ENCODE peak calls at places on chromosomes 7 and 10, in four cellular contexts. One of them, this sample, is unnamed. For H3K4me1, the result is how much of the 10 kb centered on the place peaks cover.

GRCh38 chr10:6194291-6194690 is 8.4 kb upstream of the PFKFB3 start:
- DNase-seq in mesenchymal stem cell: no peak
- DNase-seq in right cardiac atrium: no peak
- DNase-seq in sigmoid colon: no peak
- DNase-seq in this sample: no peak

GRCh38 chr7:111050885-111051416 is 40.0 kb upstream of the LRRN3 start:
- DNase-seq in right cardiac atrium: no peak
- DNase-seq in mesenchymal stem cell: peak
- DNase-seq in sigmoid colon: no peak
- DNase-seq in this sample: no peak

GRCh38 chr10:102647433-102648268 is 3.4 kb downstream of the TRIM8 start:
- DNase-seq in mesenchymal stem cell: no peak
- DNase-seq in sigmoid colon: no peak
- DNase-seq in right cardiac atrium: peak
- DNase-seq in this sample: no peak

GRCh38 chr7:46583606-46584005 is 662.5 kb upstream of the IGFBP3 start:
- DNase-seq in right cardiac atrium: no peak
- DNase-seq in sigmoid colon: no peak
- DNase-seq in mesenchymal stem cell: peak
- DNase-seq in this sample: no peak

GRCh38 chr10:80539421-80539999 is 1.8 kb downstream of the SH2D4B start:
- DNase-seq in mesenchymal stem cell: no peak
- DNase-seq in sigmoid colon: peak
- DNase-seq in right cardiac atrium: no peak
- DNase-seq in this sample: no peak

GRCh38 chr10:95209509-95210127 is 15.6 kb downstream of the ACSM6 start:
- DNase-seq in mesenchymal stem cell: no peak
- DNase-seq in sigmoid colon: no peak
- DNase-seq in right cardiac atrium: no peak
- DNase-seq in this sample: no peak

GRCh38 chr7:54542920-54543539 is 855 bp downstream of the VSTM2A start:
- DNase-seq in mesenchymal stem cell: peak
- DNase-seq in sigmoid colon: no peak
- DNase-seq in right cardiac atrium: no peak
- DNase-seq in this sample: no peak

GRCh38 chr10:34967411-34967880 is 122.7 kb downstream of the CUL2 start:
- DNase-seq in sigmoid colon: no peak
- DNase-seq in right cardiac atrium: peak
- DNase-seq in mesenchymal stem cell: no peak
- DNase-seq in this sample: no peak

GRCh38 chr7:21938463-21938862 is 7.2 kb downstream of the CDCA7L start:
- DNase-seq in right cardiac atrium: no peak
- DNase-seq in sigmoid colon: no peak
- DNase-seq in mesenchymal stem cell: peak
- DNase-seq in this sample: no peak

GRCh38 chr10:49157229-49157628 is 23.4 kb upstream of the FAM170B start:
- DNase-seq in sigmoid colon: no peak
- DNase-seq in right cardiac atrium: no peak
- DNase-seq in mesenchymal stem cell: no peak
- DNase-seq in this sample: no peak

GRCh38 chr10:49605177-49605938 is 4.8 kb upstream of the SLC18A3 start:
- DNase-seq in mesenchymal stem cell: no peak
- DNase-seq in sigmoid colon: no peak
- DNase-seq in right cardiac atrium: no peak
- DNase-seq in this sample: no peak

GRCh38 chr10:62760401-62760800 is 44.1 kb upstream of the ADO start:
- DNase-seq in sigmoid colon: no peak
- DNase-seq in right cardiac atrium: peak
- DNase-seq in mesenchymal stem cell: no peak
- DNase-seq in this sample: no peak

GRCh38 chr10:49090696-49091338 is 24.5 kb downstream of the VSTM4 start:
- DNase-seq in mesenchymal stem cell: no peak
- DNase-seq in right cardiac atrium: no peak
- DNase-seq in sigmoid colon: no peak
- DNase-seq in this sample: no peak

GRCh38 chr7:117666019-117666418 is 186.2 kb downstream of the CFTR start:
- DNase-seq in mesenchymal stem cell: peak
- DNase-seq in sigmoid colon: no peak
- DNase-seq in right cardiac atrium: no peak
- DNase-seq in this sample: no peak

GRCh38 chr10:118840071-118840775 is 85.5 kb upstream of the CACUL1 start:
- DNase-seq in right cardiac atrium: no peak
- DNase-seq in mesenchymal stem cell: no peak
- DNase-seq in sigmoid colon: no peak
- DNase-seq in this sample: no peak

GRCh38 chr7:1970895-1971294 is 261.9 kb downstream of the MAD1L1 start:
- DNase-seq in sigmoid colon: no peak
- DNase-seq in right cardiac atrium: no peak
- DNase-seq in mesenchymal stem cell: no peak
- DNase-seq in this sample: no peak

GRCh38 chr10:132395704-132396494 is 1.1 kb upstream of the PWWP2B start:
- DNase-seq in mesenchymal stem cell: peak
- DNase-seq in right cardiac atrium: peak
- DNase-seq in sigmoid colon: peak
- DNase-seq in this sample: no peak

GRCh38 chr7:1767524-1767923 is 97.4 kb downstream of the ELFN1 start:
- DNase-seq in right cardiac atrium: no peak
- DNase-seq in mesenchymal stem cell: no peak
- DNase-seq in sigmoid colon: no peak
- DNase-seq in this sample: no peak

GRCh38 chr10:35058134-35058533 is 32.0 kb downstream of the CUL2 start:
- DNase-seq in right cardiac atrium: no peak
- DNase-seq in sigmoid colon: no peak
- DNase-seq in mesenchymal stem cell: peak
- DNase-seq in this sample: no peak

GRCh38 chr7:43585521-43585920 is 2.6 kb downstream of the STK17A start:
- DNase-seq in right cardiac atrium: no peak
- DNase-seq in mesenchymal stem cell: peak
- DNase-seq in sigmoid colon: no peak
- DNase-seq in this sample: no peak

GRCh38 chr10:128147669-128148068 is 21.4 kb upstream of the MKI67 start:
- DNase-seq in sigmoid colon: no peak
- DNase-seq in mesenchymal stem cell: peak
- DNase-seq in right cardiac atrium: no peak
- DNase-seq in this sample: no peak

GRCh38 chr10:128859738-128860386 is 607.2 kb upstream of the MGMT start:
- DNase-seq in sigmoid colon: no peak
- DNase-seq in mesenchymal stem cell: no peak
- DNase-seq in right cardiac atrium: no peak
- DNase-seq in this sample: peak

GRCh38 chr10:88953662-88954061 is 1.1 kb upstream of the ACTA2 start:
- DNase-seq in mesenchymal stem cell: no peak
- DNase-seq in sigmoid colon: no peak
- DNase-seq in right cardiac atrium: no peak
- DNase-seq in this sample: no peak
- H3K4me1 ChIP-seq in mesenchymal stem cell: under half
- H3K4me1 ChIP-seq in sigmoid colon: under half
- H3K4me1 ChIP-seq in right cardiac atrium: under half
- H3K4me1 ChIP-seq in this sample: under half

GRCh38 chr10:78438907-78439809 is 405.5 kb downstream of the RPS24 start:
- DNase-seq in sigmoid colon: peak
- DNase-seq in mesenchymal stem cell: no peak
- DNase-seq in right cardiac atrium: no peak
- DNase-seq in this sample: no peak
- H3K27ac ChIP-seq in sigmoid colon: no peak
- H3K27ac ChIP-seq in mesenchymal stem cell: no peak
- H3K27ac ChIP-seq in right cardiac atrium: no peak
- H3K27ac ChIP-seq in this sample: no peak

DNA sequence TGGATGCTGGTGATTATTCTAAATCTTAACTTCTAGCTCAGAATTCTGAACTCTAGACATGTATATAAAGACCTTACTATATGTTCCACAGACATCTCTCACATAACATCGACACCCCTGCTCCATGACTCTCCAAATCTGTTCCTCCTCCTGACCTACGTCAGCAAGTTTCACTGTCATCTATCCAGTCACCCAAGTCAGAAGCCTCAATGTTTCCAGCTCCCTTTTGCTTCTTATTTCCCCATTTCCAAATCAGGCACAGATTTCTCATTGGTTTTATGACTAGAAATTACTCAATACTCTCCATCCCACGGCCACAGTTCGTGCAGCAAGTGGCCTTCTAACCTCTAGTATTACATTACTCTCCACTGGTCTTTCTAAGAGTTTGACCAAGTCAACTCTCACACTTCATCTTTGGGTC is 28.5 kb downstream of the EPC1 start:
- DNase-seq in mesenchymal stem cell: no peak
- DNase-seq in sigmoid colon: no peak
- DNase-seq in right cardiac atrium: no peak
- DNase-seq in this sample: no peak
- H3K4me1 ChIP-seq in mesenchymal stem cell: under half
- H3K4me1 ChIP-seq in sigmoid colon: half or more
- H3K4me1 ChIP-seq in right cardiac atrium: under half
- H3K4me1 ChIP-seq in this sample: half or more

DNA sequence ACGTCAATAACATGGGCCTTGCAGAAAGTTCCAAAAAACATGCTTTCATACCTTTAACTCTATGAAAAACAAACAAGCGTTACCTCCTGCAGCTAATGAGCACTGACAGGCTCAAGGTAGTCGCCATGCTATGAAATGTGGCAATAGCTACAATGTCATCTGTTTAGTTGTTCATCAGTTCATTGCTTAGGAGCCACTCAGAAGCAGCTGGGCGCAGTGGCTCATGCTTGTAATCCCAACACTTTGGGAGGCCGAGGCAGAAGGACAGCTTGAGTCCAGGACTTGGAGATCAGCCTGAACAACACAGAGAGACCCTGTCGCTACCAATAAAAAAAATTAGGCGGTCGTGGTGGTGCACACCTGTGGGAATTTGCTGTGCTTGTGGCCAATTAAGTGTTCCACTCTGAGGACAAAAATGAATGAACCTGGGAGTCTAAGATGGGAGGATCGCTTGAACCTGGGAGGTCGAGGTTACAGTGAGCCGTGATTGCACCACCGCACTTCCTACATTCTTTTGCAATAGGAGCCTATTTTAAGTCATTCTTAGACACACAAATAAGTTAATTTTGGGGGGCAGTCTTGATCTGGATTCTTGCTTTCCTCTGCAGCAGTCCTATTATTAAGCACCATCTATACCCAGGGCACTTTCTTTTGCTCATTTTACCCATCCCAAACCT is 276.2 kb upstream of the KLF14 start:
- DNase-seq in mesenchymal stem cell: no peak
- DNase-seq in right cardiac atrium: peak
- DNase-seq in sigmoid colon: no peak
- DNase-seq in this sample: no peak
- H3K27ac ChIP-seq in mesenchymal stem cell: no peak
- H3K27ac ChIP-seq in right cardiac atrium: no peak
- H3K27ac ChIP-seq in sigmoid colon: peak
- H3K27ac ChIP-seq in this sample: no peak

GRCh38 chr7:100516135-100516812 is 22.7 kb upstream of the AGFG2 start:
- DNase-seq in mesenchymal stem cell: peak
- DNase-seq in sigmoid colon: peak
- DNase-seq in right cardiac atrium: no peak
- DNase-seq in this sample: peak

GRCh38 chr7:100515072-100515532 is 23.9 kb upstream of the AGFG2 start:
- DNase-seq in right cardiac atrium: no peak
- DNase-seq in mesenchymal stem cell: peak
- DNase-seq in sigmoid colon: no peak
- DNase-seq in this sample: no peak

GRCh38 chr7:100509213-100509612 is 25.5 kb downstream of the NYAP1 start:
- DNase-seq in mesenchymal stem cell: no peak
- DNase-seq in sigmoid colon: peak
- DNase-seq in right cardiac atrium: no peak
- DNase-seq in this sample: no peak

GRCh38 chr7:100510437-100511239 is 26.9 kb downstream of the NYAP1 start:
- DNase-seq in right cardiac atrium: no peak
- DNase-seq in mesenchymal stem cell: no peak
- DNase-seq in sigmoid colon: no peak
- DNase-seq in this sample: no peak

GRCh38 chr7:100513212-100513611 is 25.8 kb upstream of the AGFG2 start:
- DNase-seq in sigmoid colon: no peak
- DNase-seq in mesenchymal stem cell: no peak
- DNase-seq in right cardiac atrium: no peak
- DNase-seq in this sample: no peak
- H3K4me1 ChIP-seq in sigmoid colon: under half
- H3K4me1 ChIP-seq in mesenchymal stem cell: under half
- H3K4me1 ChIP-seq in right cardiac atrium: under half
- H3K4me1 ChIP-seq in this sample: under half

This sample was measured in CD8-positive, alpha-beta T cell.